ENCODE peak calls at places on chromosomes 6 and 20, in four cellular contexts. M is H1, E is A549, Z is suprapubic skin. Y is an unnamed sample.

GRCh38 chr20:59737073-59737691 is 132.8 kb downstream of the PHACTR3 start:
- DNase-seq in M (no peak), E (no peak), Z (no peak), Y (no peak)

GRCh38 chr6:43972179-43972914 is 154.9 kb downstream of the MRPL14 start:
- DNase-seq in M (no peak), E (no peak), Z (peak; percentile 56), Y (peak; percentile 23)

GRCh38 chr6:109052852-109053251 is 41.8 kb downstream of the SESN1 start:
- DNase-seq in M (no peak), E (no peak), Z (no peak), Y (no peak)

GRCh38 chr20:50416269-50416863 is 93.8 kb upstream of the PTPN1 start:
- DNase-seq in M (no peak), E (no peak), Z (no peak), Y (no peak)

GRCh38 chr6:121437861-121438651 is 2.6 kb downstream of the GJA1 start:
- DNase-seq in M (no peak), E (peak; percentile 17), Z (no peak), Y (no peak)

GRCh38 chr6:138142806-138143205 is 18.9 kb upstream of the ARFGEF3 start:
- DNase-seq in M (no peak), E (no peak), Z (no peak), Y (no peak)

GRCh38 chr6:78701407-78701806 is 165.9 kb upstream of the IRAK1BP1 start:
- DNase-seq in M (no peak), E (no peak), Z (no peak), Y (no peak)

GRCh38 chr6:106027760-106028159 is 58.4 kb upstream of the PRDM1 start:
- DNase-seq in M (peak; percentile 24), E (no peak), Z (no peak), Y (no peak)

GRCh38 chr6:161152904-161153662 is 120.8 kb downstream of the AGPAT4 start:
- DNase-seq in M (no peak), E (peak; percentile 6), Z (no peak), Y (no peak)

GRCh38 chr6:29917843-29918242 is 24.5 kb upstream of the HLA-A start:
- DNase-seq in M (no peak), E (no peak), Z (no peak), Y (no peak)

GRCh38 chr20:40868568-40869223 is 159.9 kb upstream of the TOP1 start:
- DNase-seq in M (no peak), E (no peak), Z (no peak), Y (no peak)

GRCh38 chr6:36668601-36669390 is 9.7 kb upstream of the CDKN1A start:
- DNase-seq in M (no peak), E (no peak), Z (no peak), Y (no peak)

GRCh38 chr6:28446818-28447511 is 3.7 kb upstream of the ZSCAN23 start:
- DNase-seq in M (peak; percentile 69), E (no peak), Z (no peak), Y (no peak)

GRCh38 chr20:38932457-38933120 is 6.4 kb downstream of the FAM83D start:
- DNase-seq in M (no peak), E (no peak), Z (no peak), Y (no peak)

GRCh38 chr6:129138739-129139405 is 255.9 kb downstream of the LAMA2 start:
- DNase-seq in M (no peak), E (no peak), Z (no peak), Y (no peak)

GRCh38 chr6:144957236-144957937 is 672.3 kb downstream of the UTRN start:
- DNase-seq in M (no peak), E (no peak), Z (no peak), Y (no peak)

GRCh38 chr6:133242761-133243590 is 1.8 kb downstream of the EYA4 start:
- DNase-seq in M (peak; percentile 59), E (no peak), Z (no peak), Y (no peak)

GRCh38 chr20:46712056-46712636 is 2.7 kb downstream of the SLC2A10 start:
- DNase-seq in M (no peak), E (no peak), Z (no peak), Y (no peak)

GRCh38 chr6:20605581-20605980 is 71.3 kb downstream of the CDKAL1 start:
- DNase-seq in M (no peak), E (no peak), Z (no peak), Y (no peak)

GRCh38 chr20:59604770-59605665 is 678 bp downstream of the PHACTR3 start:
- DNase-seq in M (peak; percentile 55), E (no peak), Z (no peak), Y (no peak)

GRCh38 chr6:139891471-139891870 is 517.0 kb upstream of the CITED2 start:
- DNase-seq in M (no peak), E (no peak), Z (no peak), Y (no peak)

GRCh38 chr6:31576897-31577341 is 1.6 kb downstream of the TNF start:
- DNase-seq in M (no peak), E (no peak), Z (no peak), Y (peak; percentile 40)

GRCh38 chr20:42432931-42433330 is 756.8 kb downstream of the PTPRT start:
- DNase-seq in M (no peak), E (no peak), Z (no peak), Y (no peak)

GRCh38 chr6:42616716-42617115 is 52.9 kb downstream of the UBR2 start:
- DNase-seq in M (no peak), E (no peak), Z (no peak), Y (no peak)

GRCh38 chr6:28683945-28684538 is 158.4 kb downstream of the GPX5 start:
- DNase-seq in M (no peak), E (peak; percentile 35), Z (no peak), Y (no peak)

GRCh38 chr6:113903666-113904330 is 46.7 kb downstream of the MARCKS start:
- DNase-seq in M (no peak), E (no peak), Z (no peak), Y (peak; percentile 25)

GRCh38 chr6:170174771-170175643 is 115.9 kb downstream of the DLL1 start:
- DNase-seq in M (peak; percentile 30), E (no peak), Z (peak; percentile 56), Y (no peak)

GRCh38 chr20:24537210-24537609 is 67.8 kb downstream of the SYNDIG1 start:
- DNase-seq in M (no peak), E (no peak), Z (no peak), Y (no peak)

GRCh38 chr20:24531626-24532419 is 62.4 kb downstream of the SYNDIG1 start:
- DNase-seq in M (no peak), E (no peak), Z (no peak), Y (no peak)

GRCh38 chr20:24535956-24536730 is 66.7 kb downstream of the SYNDIG1 start:
- DNase-seq in M (no peak), E (no peak), Z (no peak), Y (no peak)

GRCh38 chr20:24533449-24533848 is 64.0 kb downstream of the SYNDIG1 start:
- DNase-seq in M (no peak), E (no peak), Z (no peak), Y (no peak)

DNA sequence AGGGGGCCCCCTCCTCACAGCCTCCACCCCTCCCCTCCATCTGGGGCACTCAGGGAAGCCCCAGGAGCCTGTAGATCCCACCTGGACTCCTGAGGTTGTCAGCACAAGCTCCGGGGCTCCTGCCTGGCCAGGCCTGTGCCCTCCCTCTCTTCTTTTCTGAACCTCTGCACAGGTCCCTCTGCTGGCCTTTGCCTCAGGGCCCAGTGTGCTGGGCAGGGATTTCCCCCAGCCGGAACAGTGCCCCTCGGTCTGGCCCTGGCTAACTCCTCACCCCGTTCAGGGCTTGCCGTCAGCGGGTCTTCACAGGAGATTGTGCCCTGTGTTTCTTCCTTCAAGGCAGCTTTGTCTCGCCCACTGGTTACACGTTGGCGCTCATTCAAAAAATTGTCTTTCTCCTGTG is 64.9 kb downstream of the SYNDIG1 start:
- DNase-seq in M (no peak), E (no peak), Z (no peak), Y (no peak)
- H3K27ac ChIP-seq in M (no peak overlapping the region), E (no peak overlapping the region), Z (no peak overlapping the region), Y (no peak overlapping the region)

GRCh38 chr6:146444195-146444594 is 99.4 kb upstream of the RAB32 start:
- DNase-seq in M (no peak), E (no peak), Z (no peak), Y (no peak)
- TF ChIP-seq EP300 in M (no peak), E (no peak), Z (no peak), Y (no peak)

DNA sequence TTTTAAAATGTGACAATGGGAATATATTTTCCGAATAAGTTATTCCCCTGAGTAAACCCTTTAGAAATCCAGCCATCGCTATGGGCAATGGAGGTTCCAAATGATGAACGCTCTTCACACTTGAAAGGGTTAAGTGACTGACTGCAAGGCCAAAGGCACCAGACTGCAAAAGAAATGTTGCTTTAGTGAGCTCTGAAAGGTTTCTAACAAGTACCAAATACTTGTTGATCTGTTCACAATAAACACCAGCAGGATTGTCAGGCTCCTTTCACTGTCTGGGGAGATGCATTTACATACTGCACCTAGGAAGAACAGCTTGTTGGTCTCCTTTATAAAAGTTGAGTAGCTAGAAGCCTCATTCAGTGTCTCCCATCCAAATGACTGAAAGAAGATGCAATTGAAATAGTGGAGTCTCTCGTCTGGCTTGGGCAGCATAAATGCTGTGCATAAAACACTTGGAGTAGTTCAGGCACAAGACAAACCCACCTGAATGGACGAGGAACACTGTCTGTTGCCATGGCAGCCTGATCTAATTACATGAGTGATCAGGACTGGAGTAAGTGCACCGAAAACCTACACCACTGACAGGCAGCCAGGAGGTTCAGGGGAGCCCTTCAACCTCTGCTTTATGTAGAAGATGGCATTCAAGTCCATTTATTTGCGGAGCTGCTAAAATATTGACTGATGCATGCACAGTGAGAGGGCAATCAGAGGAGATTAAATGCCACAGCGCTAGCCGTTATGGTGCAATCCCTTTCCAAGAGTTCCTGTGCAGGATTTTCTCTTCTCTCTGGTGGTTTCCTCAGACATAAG is 2.9 kb downstream of the ATXN1 start:
- DNase-seq in M (no peak), E (no peak), Z (no peak), Y (no peak)
- H3K4me1 ChIP-seq in M (peaks cover 11% of the 10 kb centered on the region), E (peaks cover 59% of the 10 kb centered on the region), Z (peaks cover 54% of the 10 kb centered on the region), Y (peaks cover 62% of the 10 kb centered on the region)

GRCh38 chr6:1851681-1852456 is 242.2 kb downstream of the FOXC1 start:
- DNase-seq in M (no peak), E (no peak), Z (no peak), Y (no peak)
- H3K27ac ChIP-seq in M (no peak overlapping the region), E (no peak overlapping the region), Z (no peak overlapping the region), Y (no peak overlapping the region)

Y was measured in stomach.